ENCODE peak calls at places on chromosomes 7 and 10, in six cellular contexts. One of them, this sample, is unnamed.

GRCh38 chr10:93512565-93512964 is 16.2 kb downstream of the CEP55 start:
- DNase-seq in left ventricle myocardium inferior: no peak
- DNase-seq in GM12865: no peak
- DNase-seq in hepatocyte: no peak
- DNase-seq in heart right ventricle: no peak
- DNase-seq in HFF-Myc: no peak
- DNase-seq in this sample: no peak

GRCh38 chr7:116487907-116488521 is 11.5 kb upstream of the CAV2 start:
- DNase-seq in HFF-Myc: no peak
- DNase-seq in GM12865: no peak
- DNase-seq in left ventricle myocardium inferior: no peak
- DNase-seq in heart right ventricle: no peak
- DNase-seq in hepatocyte: no peak
- DNase-seq in this sample: no peak

GRCh38 chr10:4066581-4067403 is 281.8 kb upstream of the KLF6 start:
- DNase-seq in hepatocyte: peak; percentile 47
- DNase-seq in GM12865: no peak
- DNase-seq in HFF-Myc: no peak
- DNase-seq in heart right ventricle: no peak
- DNase-seq in left ventricle myocardium inferior: no peak
- DNase-seq in this sample: no peak

GRCh38 chr10:61589547-61590243 is 73.0 kb upstream of the CABCOCO1 start:
- DNase-seq in GM12865: no peak
- DNase-seq in hepatocyte: no peak
- DNase-seq in heart right ventricle: no peak
- DNase-seq in HFF-Myc: no peak
- DNase-seq in left ventricle myocardium inferior: no peak
- DNase-seq in this sample: no peak

GRCh38 chr10:121975295-121976086 is 474 bp upstream of the NSMCE4A start:
- DNase-seq in left ventricle myocardium inferior: no peak
- DNase-seq in GM12865: no peak
- DNase-seq in hepatocyte: no peak
- DNase-seq in heart right ventricle: no peak
- DNase-seq in HFF-Myc: no peak
- DNase-seq in this sample: peak; percentile 14

GRCh38 chr7:859368-860030 is 16.9 kb upstream of the GET4 start:
- DNase-seq in heart right ventricle: no peak
- DNase-seq in HFF-Myc: no peak
- DNase-seq in hepatocyte: no peak
- DNase-seq in left ventricle myocardium inferior: no peak
- DNase-seq in GM12865: no peak
- DNase-seq in this sample: no peak

GRCh38 chr10:88064608-88065383 is 201.4 kb downstream of the PTEN start:
- DNase-seq in HFF-Myc: peak; percentile 84
- DNase-seq in hepatocyte: peak; percentile 45
- DNase-seq in GM12865: peak; percentile 99
- DNase-seq in left ventricle myocardium inferior: peak; percentile 71
- DNase-seq in heart right ventricle: peak; percentile 51
- DNase-seq in this sample: peak; percentile 89

GRCh38 chr10:35611750-35612149 is 6.6 kb downstream of the GJD4 start:
- DNase-seq in left ventricle myocardium inferior: no peak
- DNase-seq in HFF-Myc: no peak
- DNase-seq in hepatocyte: no peak
- DNase-seq in GM12865: no peak
- DNase-seq in heart right ventricle: no peak
- DNase-seq in this sample: no peak

GRCh38 chr10:87547734-87548311 is 43.1 kb downstream of the MINPP1 start:
- DNase-seq in HFF-Myc: no peak
- DNase-seq in hepatocyte: no peak
- DNase-seq in heart right ventricle: no peak
- DNase-seq in left ventricle myocardium inferior: no peak
- DNase-seq in GM12865: no peak
- DNase-seq in this sample: no peak

GRCh38 chr7:32890010-32890552 is 1.5 kb downstream of the KBTBD2 start:
- DNase-seq in hepatocyte: peak; percentile 55
- DNase-seq in HFF-Myc: no peak
- DNase-seq in heart right ventricle: no peak
- DNase-seq in left ventricle myocardium inferior: no peak
- DNase-seq in GM12865: peak; percentile 21
- DNase-seq in this sample: no peak

GRCh38 chr7:130910949-130911944 is 177.2 kb upstream of the KLF14 start:
- DNase-seq in GM12865: no peak
- DNase-seq in hepatocyte: no peak
- DNase-seq in left ventricle myocardium inferior: no peak
- DNase-seq in HFF-Myc: no peak
- DNase-seq in heart right ventricle: no peak
- DNase-seq in this sample: no peak

GRCh38 chr10:55630491-55631056 is 730.5 kb downstream of the ZWINT start:
- DNase-seq in heart right ventricle: no peak
- DNase-seq in hepatocyte: peak; percentile 38
- DNase-seq in left ventricle myocardium inferior: no peak
- DNase-seq in HFF-Myc: no peak
- DNase-seq in GM12865: no peak
- DNase-seq in this sample: no peak
- H3K4me3 ChIP-seq in heart right ventricle: peak overlapping the region; percentile 61
- H3K4me3 ChIP-seq in hepatocyte: peak overlapping the region; percentile 87
- H3K4me3 ChIP-seq in left ventricle myocardium inferior: peak overlapping the region; percentile 70
- H3K4me3 ChIP-seq in HFF-Myc: peak overlapping the region; percentile 37
- H3K4me3 ChIP-seq in GM12865: no peak overlapping the region
- H3K4me3 ChIP-seq in this sample: no peak overlapping the region

GRCh38 chr10:80444646-80445319 is 9.3 kb upstream of the TSPAN14 start:
- DNase-seq in heart right ventricle: peak; percentile 57
- DNase-seq in HFF-Myc: peak; percentile 72
- DNase-seq in hepatocyte: peak; percentile 72
- DNase-seq in GM12865: peak; percentile 78
- DNase-seq in left ventricle myocardium inferior: peak; percentile 60
- DNase-seq in this sample: no peak
- TF ChIP-seq CTCF in heart right ventricle: peak; percentile 74
- TF ChIP-seq CTCF in HFF-Myc: peak; percentile 94
- TF ChIP-seq CTCF in hepatocyte: peak; percentile 55
- TF ChIP-seq CTCF in GM12865: peak; percentile 93
- TF ChIP-seq CTCF in left ventricle myocardium inferior: peak; percentile 90
- TF ChIP-seq CTCF in this sample: peak; percentile 31

DNA sequence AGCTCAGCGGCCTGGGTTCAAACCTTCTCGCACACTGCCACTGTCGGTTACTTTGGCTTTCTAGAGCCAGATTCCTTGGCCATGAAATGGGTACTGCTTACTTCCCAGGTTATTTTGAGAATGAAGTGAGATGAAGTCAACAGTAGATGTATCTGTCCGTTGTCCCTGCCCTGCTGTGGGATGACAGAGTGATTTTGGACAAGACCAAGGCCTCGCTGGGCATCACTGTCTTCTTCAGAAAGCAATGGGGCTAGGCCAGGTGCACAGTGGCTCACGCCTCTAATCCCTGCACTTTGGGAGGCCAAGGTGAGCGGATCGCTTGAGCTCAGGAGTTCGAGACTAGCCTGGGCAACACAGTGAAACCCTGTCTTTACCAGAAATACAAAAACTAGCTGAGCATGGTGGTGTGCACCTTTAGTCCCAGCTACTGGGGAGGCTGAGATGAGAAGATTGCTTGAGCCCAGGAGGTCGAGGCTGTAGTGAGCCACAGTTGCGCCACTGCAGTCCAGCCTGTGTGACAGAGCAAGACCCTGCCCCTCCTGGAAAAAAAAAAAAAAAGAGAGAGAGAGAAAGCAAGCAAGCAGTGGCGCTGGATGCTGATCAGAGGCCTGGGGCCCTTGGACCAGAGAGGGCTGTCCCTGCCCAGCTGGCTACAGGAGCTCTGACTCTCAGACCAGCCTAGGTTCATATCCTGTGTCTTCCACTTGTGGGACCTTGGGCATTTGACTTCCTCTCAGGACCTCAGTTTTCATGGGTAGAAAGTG is 25.8 kb downstream of the ZMIZ1 start:
- DNase-seq in HFF-Myc: no peak
- DNase-seq in heart right ventricle: no peak
- DNase-seq in hepatocyte: no peak
- DNase-seq in GM12865: no peak
- DNase-seq in left ventricle myocardium inferior: no peak
- DNase-seq in this sample: no peak
- H3K4me3 ChIP-seq in HFF-Myc: no peak overlapping the region
- H3K4me3 ChIP-seq in heart right ventricle: no peak overlapping the region
- H3K4me3 ChIP-seq in hepatocyte: no peak overlapping the region
- H3K4me3 ChIP-seq in GM12865: no peak overlapping the region
- H3K4me3 ChIP-seq in left ventricle myocardium inferior: peak overlapping the region; percentile 7
- H3K4me3 ChIP-seq in this sample: no peak overlapping the region

DNA sequence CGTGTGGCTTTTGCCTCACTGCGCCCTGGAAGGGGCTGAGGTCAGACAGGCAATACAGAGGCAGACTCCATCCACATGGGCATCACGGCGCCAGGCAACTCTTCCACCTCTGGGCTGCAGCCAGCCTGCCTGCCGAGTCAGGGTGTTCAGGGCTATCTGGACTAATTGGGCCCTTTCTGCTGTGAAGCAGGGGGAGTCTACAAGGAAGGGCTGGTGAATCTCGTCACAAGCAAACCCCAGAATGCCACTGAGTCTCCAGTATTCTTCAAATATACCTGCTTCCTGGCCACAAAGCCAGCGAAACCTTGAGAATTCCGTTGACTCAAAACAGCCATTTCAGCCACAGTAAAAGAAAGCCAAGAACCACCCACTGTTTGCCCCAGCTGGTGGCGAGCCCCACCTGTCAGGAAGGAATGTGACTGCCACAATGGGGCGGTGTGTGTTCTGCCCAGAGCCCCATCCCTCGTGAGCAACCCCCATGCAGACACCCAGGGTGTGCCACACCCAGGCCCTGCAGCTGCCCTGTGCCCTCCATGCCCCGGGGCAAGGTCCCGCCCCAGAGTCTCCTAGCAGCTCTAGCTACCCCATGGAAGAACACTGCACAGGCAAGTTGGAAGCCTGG is 117.3 kb downstream of the FAM53B start:
- DNase-seq in HFF-Myc: no peak
- DNase-seq in hepatocyte: no peak
- DNase-seq in left ventricle myocardium inferior: no peak
- DNase-seq in heart right ventricle: no peak
- DNase-seq in GM12865: peak; percentile 71
- DNase-seq in this sample: no peak
- TF ChIP-seq CTCF in HFF-Myc: no peak
- TF ChIP-seq CTCF in hepatocyte: no peak
- TF ChIP-seq CTCF in left ventricle myocardium inferior: no peak
- TF ChIP-seq CTCF in heart right ventricle: no peak
- TF ChIP-seq CTCF in GM12865: no peak
- TF ChIP-seq CTCF in this sample: no peak

DNA sequence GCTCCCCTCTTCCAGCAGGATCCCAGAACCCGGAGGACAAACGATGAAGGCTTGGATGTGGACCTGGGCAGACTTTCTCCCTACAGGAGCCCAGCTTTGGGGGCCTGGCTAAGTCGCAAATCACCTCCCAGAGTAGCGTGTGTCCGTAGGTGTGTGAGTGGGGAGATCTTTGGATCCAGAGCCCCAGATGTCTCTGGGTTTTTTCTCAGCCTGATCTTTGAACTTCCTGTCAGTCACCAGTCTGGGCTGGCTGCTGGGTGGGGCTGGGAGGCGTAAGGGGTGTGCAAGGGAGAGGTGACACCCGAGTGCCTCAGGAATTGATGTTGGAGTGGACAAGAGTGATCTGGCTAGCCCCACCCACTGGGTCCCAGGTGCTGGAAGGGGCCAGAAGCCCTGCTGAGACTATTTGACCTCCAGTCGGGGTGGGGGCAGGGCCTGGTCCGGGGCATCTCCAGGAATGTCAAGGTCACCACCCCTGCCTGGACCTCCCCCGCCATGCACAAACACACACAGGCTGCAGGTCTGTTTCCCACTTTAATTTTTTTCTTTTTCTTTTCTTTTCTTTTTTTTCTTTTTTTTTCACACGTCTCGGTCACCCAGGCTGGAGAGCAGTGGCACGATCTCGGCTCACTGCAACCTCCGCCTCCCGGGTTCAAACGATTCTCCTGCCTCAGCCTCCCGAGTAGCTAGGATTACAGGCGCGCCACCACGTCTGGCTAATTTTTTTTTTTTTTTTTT is at the start of gene MOGAT3:
- DNase-seq in left ventricle myocardium inferior: no peak
- DNase-seq in hepatocyte: peak; percentile 81
- DNase-seq in heart right ventricle: no peak
- DNase-seq in HFF-Myc: no peak
- DNase-seq in GM12865: no peak
- DNase-seq in this sample: no peak
- H3K4me3 ChIP-seq in left ventricle myocardium inferior: peak within 1 kb of the TSS; percentile 42
- H3K4me3 ChIP-seq in hepatocyte: no peak within 1 kb of the TSS
- H3K4me3 ChIP-seq in heart right ventricle: no peak within 1 kb of the TSS
- H3K4me3 ChIP-seq in HFF-Myc: no peak within 1 kb of the TSS
- H3K4me3 ChIP-seq in GM12865: no peak within 1 kb of the TSS
- H3K4me3 ChIP-seq in this sample: no peak within 1 kb of the TSS

GRCh38 chr10:14562197-14562596 is 212.5 kb downstream of the FAM107B start:
- DNase-seq in left ventricle myocardium inferior: no peak
- DNase-seq in HFF-Myc: no peak
- DNase-seq in hepatocyte: no peak
- DNase-seq in GM12865: no peak
- DNase-seq in heart right ventricle: no peak
- DNase-seq in this sample: no peak
- TF ChIP-seq CTCF in left ventricle myocardium inferior: no peak
- TF ChIP-seq CTCF in HFF-Myc: no peak
- TF ChIP-seq CTCF in hepatocyte: no peak
- TF ChIP-seq CTCF in GM12865: no peak
- TF ChIP-seq CTCF in heart right ventricle: no peak
- TF ChIP-seq CTCF in this sample: no peak

GRCh38 chr7:43058271-43059066 is 54.0 kb upstream of the HECW1 start:
- DNase-seq in left ventricle myocardium inferior: no peak
- DNase-seq in hepatocyte: no peak
- DNase-seq in heart right ventricle: no peak
- DNase-seq in GM12865: peak; percentile 70
- DNase-seq in HFF-Myc: no peak
- DNase-seq in this sample: no peak
- H3K4me3 ChIP-seq in left ventricle myocardium inferior: no peak overlapping the region
- H3K4me3 ChIP-seq in hepatocyte: no peak overlapping the region
- H3K4me3 ChIP-seq in heart right ventricle: peak overlapping the region; percentile 23
- H3K4me3 ChIP-seq in GM12865: no peak overlapping the region
- H3K4me3 ChIP-seq in HFF-Myc: no peak overlapping the region
- H3K4me3 ChIP-seq in this sample: no peak overlapping the region

This sample was measured in lower leg skin.